ENCODE peak calls at places on chromosomes 12 and 14, in eight cellular contexts. Q, Z, W, P, O, G, L and B are unnamed samples.
A peak's percentile ranks its signal among the peaks of the same experiment; 100 is the strongest.

GRCh38 chr12:120468846-120469449 is 600 bp downstream of the SRSF9 start:
- DNase-seq in W (no peak), Q (no peak), Z (peak; percentile 36), L (peak; percentile 26), P (peak; percentile 36), O (peak; percentile 10), G (peak; percentile 88), B (peak; percentile 65)

GRCh38 chr12:66684222-66684621 is 5.3 kb upstream of the GRIP1 start:
- DNase-seq in Q (no peak), O (no peak), P (no peak), Z (no peak), G (no peak), L (no peak), W (no peak), B (no peak)

GRCh38 chr14:91405241-91405721 is 12.3 kb downstream of the CCDC88C start:
- DNase-seq in O (no peak), Q (no peak), Z (no peak), P (no peak), G (no peak), L (no peak), W (no peak), B (no peak)

GRCh38 chr14:36424478-36425102 is 95.4 kb downstream of the NKX2-1 start:
- DNase-seq in G (no peak), O (no peak), Q (no peak), P (no peak), Z (no peak), L (no peak), W (no peak), B (no peak)

GRCh38 chr12:66279127-66279712 is 23.1 kb upstream of the HELB start:
- DNase-seq in Z (peak; percentile 21), Q (no peak), G (no peak), P (no peak), W (no peak), O (peak; percentile 22), L (no peak), B (peak; percentile 32)

GRCh38 chr14:62689741-62690140 is 355.5 kb downstream of the KCNH5 start:
- DNase-seq in W (no peak), Q (no peak), O (no peak), G (no peak), L (no peak), P (no peak), Z (no peak), B (no peak)

GRCh38 chr14:87992349-87992719 is 648 bp downstream of the GALC start:
- DNase-seq in G (no peak), Z (no peak), O (peak; percentile 11), L (peak; percentile 19), Q (no peak), P (no peak), W (no peak), B (no peak)

GRCh38 chr14:59028476-59029202 is 159.8 kb upstream of the DAAM1 start:
- DNase-seq in Z (peak; percentile 37), Q (peak; percentile 27), L (peak; percentile 21), O (peak; percentile 97), P (peak; percentile 64), G (peak; percentile 81), W (no peak), B (peak; percentile 35)

GRCh38 chr12:93699271-93700141 is 22.3 kb downstream of the CRADD start:
- DNase-seq in Z (no peak), L (no peak), G (no peak), P (no peak), O (peak; percentile 93), Q (no peak), W (no peak), B (no peak)

GRCh38 chr12:59388176-59388575 is 207.7 kb upstream of the SLC16A7 start:
- DNase-seq in L (no peak), O (no peak), W (no peak), P (no peak), Q (no peak), G (no peak), Z (no peak), B (no peak)

GRCh38 chr12:42237853-42238239 is 202 bp downstream of the YAF2 start:
- DNase-seq in Q (no peak), Z (no peak), O (no peak), L (no peak), G (no peak), W (no peak), P (no peak), B (no peak)

GRCh38 chr14:56342419-56342901 is 224.2 kb downstream of the PELI2 start:
- DNase-seq in L (no peak), Z (no peak), G (no peak), W (no peak), P (no peak), Q (no peak), O (peak; percentile 86), B (peak; percentile 9)

GRCh38 chr12:3127832-3128231 is 50.7 kb downstream of the TSPAN9 start:
- DNase-seq in W (no peak), O (peak; percentile 69), Z (no peak), P (no peak), G (no peak), Q (no peak), L (no peak), B (no peak)

GRCh38 chr14:36356862-36357261 is 36.4 kb upstream of the MBIP start:
- DNase-seq in L (no peak), Q (no peak), Z (no peak), W (no peak), O (no peak), P (no peak), G (no peak), B (no peak)

GRCh38 chr12:121753844-121754264 is 39.6 kb downstream of the RHOF start:
- DNase-seq in P (no peak), O (no peak), L (no peak), Z (no peak), Q (no peak), G (no peak), W (no peak), B (no peak)

GRCh38 chr12:69065804-69066203 is 132.8 kb upstream of the CPM start:
- DNase-seq in Q (no peak), P (no peak), W (no peak), G (no peak), L (no peak), Z (no peak), O (peak; percentile 38), B (no peak)

GRCh38 chr14:99209409-99209808 is 62.6 kb downstream of the BCL11B start:
- DNase-seq in G (no peak), Q (no peak), W (no peak), P (no peak), O (no peak), L (no peak), Z (no peak), B (no peak)

GRCh38 chr12:47100146-47100545 is 20.4 kb upstream of the AMIGO2 start:
- DNase-seq in G (no peak), O (peak; percentile 47), L (no peak), Q (no peak), W (no peak), P (no peak), Z (no peak), B (no peak)

GRCh38 chr12:2341871-2342270 is 289.1 kb downstream of the CACNA1C start:
- DNase-seq in W (no peak), G (no peak), P (no peak), L (no peak), O (peak; percentile 89), Z (no peak), Q (no peak), B (no peak)

DNA sequence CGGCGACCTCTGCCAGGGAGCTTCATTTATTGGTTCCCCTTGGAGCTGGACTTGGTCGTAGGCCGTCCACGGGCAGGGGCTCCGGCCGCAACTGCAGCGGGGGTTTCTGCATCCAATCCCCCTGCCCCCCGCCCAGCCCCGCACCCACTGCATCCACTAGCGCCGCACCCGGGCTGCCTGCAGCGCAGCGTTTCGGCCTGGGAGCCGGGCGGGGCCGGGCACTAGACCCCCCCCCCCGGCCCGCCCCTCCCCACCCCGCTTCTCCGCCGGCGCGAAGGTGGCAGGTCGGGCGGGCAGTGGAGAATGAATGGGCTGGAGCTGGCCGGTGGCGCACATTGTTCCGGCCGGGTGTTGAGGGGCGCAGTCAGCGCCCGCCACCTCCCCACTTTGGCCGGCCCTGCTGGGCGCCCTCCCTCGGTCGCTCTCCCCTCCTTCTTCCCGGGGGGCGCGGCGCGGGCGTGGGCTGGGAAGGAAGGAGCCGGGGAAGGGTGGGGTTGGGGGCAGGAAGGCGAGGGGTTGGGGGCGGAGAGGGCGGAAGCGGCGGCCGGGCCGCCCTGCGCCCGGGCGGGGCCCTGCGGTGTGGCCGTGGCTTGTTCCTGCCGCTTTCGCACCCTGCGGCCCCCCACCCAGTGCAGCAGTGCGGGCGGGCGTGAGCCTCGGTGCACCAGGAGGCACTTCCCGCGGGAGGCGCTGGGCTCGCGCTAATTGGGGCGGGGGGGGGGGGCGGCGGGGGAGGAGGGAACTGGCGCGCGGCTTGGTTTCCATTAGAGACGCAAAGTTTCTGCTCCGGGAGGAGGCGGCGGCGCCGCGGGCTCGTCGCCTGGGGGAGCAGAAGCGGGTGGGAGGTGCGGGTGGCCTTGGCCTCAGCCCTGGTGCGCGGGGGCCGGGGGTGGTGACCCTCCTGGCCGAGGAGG is 829 bp downstream of the CALM1 start:
- DNase-seq in Z (peak; percentile 68), O (peak; percentile 24), P (peak; percentile 66), G (peak; percentile 92), Q (peak; percentile 71), L (peak; percentile 50), W (no peak), B (peak; percentile 75)
- TF ChIP-seq POLR2A in Z (peak; percentile 9), O (no peak), P (no peak), G (no peak), Q (peak; percentile 51), L (no peak), W (no peak), B (no peak)

GRCh38 chr12:109462868-109463692 is 14.0 kb downstream of the KCTD10 start:
- DNase-seq in P (peak; percentile 74), O (peak; percentile 98), W (no peak), L (peak; percentile 93), Q (peak; percentile 79), G (peak; percentile 96), Z (no peak), B (no peak)
- TF ChIP-seq POLR2A in P (no peak), O (peak; percentile 84), W (peak; percentile 29), L (peak; percentile 42), Q (no peak), G (no peak), Z (no peak), B (no peak)

DNA sequence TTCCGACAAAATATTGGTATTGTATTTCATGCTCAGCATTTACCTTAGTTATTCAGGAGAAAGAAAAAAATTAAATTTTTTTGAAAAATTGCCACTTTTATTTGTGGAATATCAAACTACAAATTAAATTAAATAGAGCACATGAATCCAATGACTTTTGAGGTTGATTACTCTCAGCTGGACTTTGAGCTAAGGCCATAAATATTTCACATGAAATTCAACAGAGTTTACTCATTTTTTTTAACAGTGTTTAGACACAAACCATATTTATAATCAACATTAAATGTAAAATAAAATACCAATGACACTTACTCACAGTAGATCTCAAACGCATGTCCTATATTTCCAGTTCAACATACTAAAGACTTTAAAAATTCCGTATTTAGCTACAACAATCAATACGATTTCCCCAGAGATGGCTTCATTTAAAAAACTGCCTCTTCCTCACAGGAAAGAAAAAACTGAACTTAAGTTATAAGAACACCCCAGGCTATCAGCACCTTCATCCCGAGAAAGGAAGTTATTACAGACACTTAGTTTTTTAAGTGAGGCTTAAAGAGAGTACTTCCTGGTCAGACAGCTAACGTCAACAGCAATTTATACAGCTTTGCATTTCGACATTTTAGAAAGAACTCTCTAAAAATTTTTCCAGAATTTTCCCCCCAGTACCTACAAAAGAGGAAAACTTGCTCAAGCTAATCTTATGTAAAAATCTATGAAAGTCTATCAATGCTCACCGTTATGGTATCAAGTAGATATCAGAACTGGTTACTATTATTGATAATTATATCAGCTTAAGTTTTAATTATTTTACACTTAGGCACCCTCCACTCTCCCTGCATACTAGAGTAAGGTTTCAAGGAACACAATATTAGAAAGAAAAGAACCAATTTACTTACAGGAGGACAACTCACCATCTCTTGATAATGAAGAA is 13.8 kb downstream of the TAOK3 start:
- DNase-seq in O (no peak), Z (no peak), Q (no peak), G (no peak), W (no peak), L (no peak), P (no peak), B (peak; percentile 55)
- TF ChIP-seq POLR2A in O (no peak), Z (no peak), Q (no peak), G (no peak), W (no peak), L (no peak), P (no peak), B (peak; percentile 14)

GRCh38 chr12:20369164-20370000 is 1.0 kb downstream of the PDE3A start:
- DNase-seq in G (peak; percentile 92), O (peak; percentile 39), Q (no peak), W (no peak), P (peak; percentile 84), L (peak; percentile 71), Z (peak; percentile 21), B (peak; percentile 81)
- TF ChIP-seq POLR2A in G (no peak), O (no peak), Q (peak; percentile 58), W (peak; percentile 49), P (peak; percentile 88), L (no peak), Z (peak; percentile 50), B (no peak)